ENCODE peak calls at places on chromosome 1, in five cellular contexts. One of them, this sample, is unnamed.

GRCh38 chr1:39981957-39982356 is 27.0 kb downstream of the MFSD2A start:
- DNase-seq in NCI-H1930: no peak
- DNase-seq in WTC11: no peak
- DNase-seq in T-helper 2 cell treated with Interferon-gamma antibody and Interleukin-4, amounts not matched to agents 5 μg/mL and 100 μg/mL, for 36 hours: no peak
- DNase-seq in CD4-positive, CD25-positive, alpha-beta regulatory T cell: no peak
- DNase-seq in this sample: no peak

GRCh38 chr1:37682334-37682987 is 9.9 kb upstream of the CDCA8 start:
- DNase-seq in NCI-H1930: peak
- DNase-seq in WTC11: peak
- DNase-seq in T-helper 2 cell treated with Interferon-gamma antibody and Interleukin-4, amounts not matched to agents 5 μg/mL and 100 μg/mL, for 36 hours: peak
- DNase-seq in CD4-positive, CD25-positive, alpha-beta regulatory T cell: peak
- DNase-seq in this sample: peak

GRCh38 chr1:18950415-18951026 is 6.0 kb downstream of the IFFO2 start:
- DNase-seq in NCI-H1930: no peak
- DNase-seq in WTC11: no peak
- DNase-seq in T-helper 2 cell treated with Interferon-gamma antibody and Interleukin-4, amounts not matched to agents 5 μg/mL and 100 μg/mL, for 36 hours: peak
- DNase-seq in CD4-positive, CD25-positive, alpha-beta regulatory T cell: peak
- DNase-seq in this sample: peak

GRCh38 chr1:154607084-154607747 is 770 bp downstream of the ADAR start:
- DNase-seq in NCI-H1930: no peak
- DNase-seq in WTC11: peak
- DNase-seq in T-helper 2 cell treated with Interferon-gamma antibody and Interleukin-4, amounts not matched to agents 5 μg/mL and 100 μg/mL, for 36 hours: peak
- DNase-seq in CD4-positive, CD25-positive, alpha-beta regulatory T cell: no peak
- DNase-seq in this sample: no peak

GRCh38 chr1:10866314-10867091 is 70.1 kb upstream of the CASZ1 start:
- DNase-seq in NCI-H1930: no peak
- DNase-seq in WTC11: peak
- DNase-seq in T-helper 2 cell treated with Interferon-gamma antibody and Interleukin-4, amounts not matched to agents 5 μg/mL and 100 μg/mL, for 36 hours: no peak
- DNase-seq in CD4-positive, CD25-positive, alpha-beta regulatory T cell: no peak
- DNase-seq in this sample: peak

GRCh38 chr1:109821221-109821669 is 57.5 kb upstream of the EPS8L3 start:
- DNase-seq in NCI-H1930: no peak
- DNase-seq in WTC11: no peak
- DNase-seq in T-helper 2 cell treated with Interferon-gamma antibody and Interleukin-4, amounts not matched to agents 5 μg/mL and 100 μg/mL, for 36 hours: peak
- DNase-seq in CD4-positive, CD25-positive, alpha-beta regulatory T cell: no peak
- DNase-seq in this sample: no peak

GRCh38 chr1:113674591-113674990 is 84.7 kb downstream of the PHTF1 start:
- DNase-seq in NCI-H1930: peak
- DNase-seq in WTC11: no peak
- DNase-seq in T-helper 2 cell treated with Interferon-gamma antibody and Interleukin-4, amounts not matched to agents 5 μg/mL and 100 μg/mL, for 36 hours: no peak
- DNase-seq in CD4-positive, CD25-positive, alpha-beta regulatory T cell: no peak
- DNase-seq in this sample: no peak

GRCh38 chr1:235093685-235094592 is 34.7 kb downstream of the TOMM20 start:
- DNase-seq in NCI-H1930: no peak
- DNase-seq in WTC11: peak
- DNase-seq in T-helper 2 cell treated with Interferon-gamma antibody and Interleukin-4, amounts not matched to agents 5 μg/mL and 100 μg/mL, for 36 hours: peak
- DNase-seq in CD4-positive, CD25-positive, alpha-beta regulatory T cell: peak
- DNase-seq in this sample: peak

GRCh38 chr1:125064481-125064880 is 3879.7 kb downstream of the SRGAP2C start:
- DNase-seq in NCI-H1930: no peak
- DNase-seq in WTC11: no peak
- DNase-seq in T-helper 2 cell treated with Interferon-gamma antibody and Interleukin-4, amounts not matched to agents 5 μg/mL and 100 μg/mL, for 36 hours: no peak
- DNase-seq in CD4-positive, CD25-positive, alpha-beta regulatory T cell: no peak
- DNase-seq in this sample: no peak

GRCh38 chr1:24463756-24464377 is 38.8 kb upstream of the RCAN3 start:
- DNase-seq in NCI-H1930: no peak
- DNase-seq in WTC11: peak
- DNase-seq in T-helper 2 cell treated with Interferon-gamma antibody and Interleukin-4, amounts not matched to agents 5 μg/mL and 100 μg/mL, for 36 hours: no peak
- DNase-seq in CD4-positive, CD25-positive, alpha-beta regulatory T cell: no peak
- DNase-seq in this sample: no peak

GRCh38 chr1:234125283-234125682 is 220.8 kb downstream of the SLC35F3 start:
- DNase-seq in NCI-H1930: no peak
- DNase-seq in WTC11: peak
- DNase-seq in T-helper 2 cell treated with Interferon-gamma antibody and Interleukin-4, amounts not matched to agents 5 μg/mL and 100 μg/mL, for 36 hours: peak
- DNase-seq in CD4-positive, CD25-positive, alpha-beta regulatory T cell: no peak
- DNase-seq in this sample: no peak

GRCh38 chr1:206803221-206803730 is 31.0 kb upstream of the IL10 start:
- DNase-seq in NCI-H1930: no peak
- DNase-seq in WTC11: no peak
- DNase-seq in T-helper 2 cell treated with Interferon-gamma antibody and Interleukin-4, amounts not matched to agents 5 μg/mL and 100 μg/mL, for 36 hours: peak
- DNase-seq in CD4-positive, CD25-positive, alpha-beta regulatory T cell: peak
- DNase-seq in this sample: peak

GRCh38 chr1:97797403-97798183 is 123.2 kb downstream of the DPYD start:
- DNase-seq in NCI-H1930: no peak
- DNase-seq in WTC11: no peak
- DNase-seq in T-helper 2 cell treated with Interferon-gamma antibody and Interleukin-4, amounts not matched to agents 5 μg/mL and 100 μg/mL, for 36 hours: no peak
- DNase-seq in CD4-positive, CD25-positive, alpha-beta regulatory T cell: no peak
- DNase-seq in this sample: no peak

GRCh38 chr1:79554620-79555160 is 548.2 kb upstream of the ADGRL4 start:
- DNase-seq in NCI-H1930: no peak
- DNase-seq in WTC11: no peak
- DNase-seq in T-helper 2 cell treated with Interferon-gamma antibody and Interleukin-4, amounts not matched to agents 5 μg/mL and 100 μg/mL, for 36 hours: no peak
- DNase-seq in CD4-positive, CD25-positive, alpha-beta regulatory T cell: no peak
- DNase-seq in this sample: no peak

GRCh38 chr1:2585318-2586092 is 1.1 kb upstream of the PRXL2B start:
- DNase-seq in NCI-H1930: no peak
- DNase-seq in WTC11: no peak
- DNase-seq in T-helper 2 cell treated with Interferon-gamma antibody and Interleukin-4, amounts not matched to agents 5 μg/mL and 100 μg/mL, for 36 hours: peak
- DNase-seq in CD4-positive, CD25-positive, alpha-beta regulatory T cell: peak
- DNase-seq in this sample: peak

GRCh38 chr1:109923131-109923945 is 12.7 kb downstream of the CSF1 start:
- DNase-seq in NCI-H1930: no peak
- DNase-seq in WTC11: peak
- DNase-seq in T-helper 2 cell treated with Interferon-gamma antibody and Interleukin-4, amounts not matched to agents 5 μg/mL and 100 μg/mL, for 36 hours: no peak
- DNase-seq in CD4-positive, CD25-positive, alpha-beta regulatory T cell: no peak
- DNase-seq in this sample: no peak